ENCODE peak calls at places on chromosome 1, in six cellular contexts. W is SK-N-SH, N is GM12892, I is HepG2, G is H1, K is K562. E is an unnamed sample.

GRCh38 chr1:177119311-177119710 is 45.2 kb downstream of the ASTN1 start:
- DNase-seq in W (peak; percentile 43), N (no peak), I (no peak), G (no peak), K (no peak), E (no peak)

GRCh38 chr1:29383972-29384371 is 147.7 kb downstream of the PTPRU start:
- DNase-seq in W (no peak), N (no peak), I (no peak), G (no peak), K (no peak), E (no peak)

GRCh38 chr1:152018537-152018936 is 18.3 kb downstream of the S100A11 start:
- DNase-seq in W (no peak), N (no peak), I (no peak), G (peak; percentile 82), K (no peak), E (no peak)

GRCh38 chr1:200739499-200740290 is 1.0 kb downstream of the CAMSAP2 start:
- DNase-seq in W (no peak), N (no peak), I (peak; percentile 3), G (no peak), K (peak; percentile 63), E (no peak)

GRCh38 chr1:196891251-196891650 is 3.4 kb downstream of the CFHR4 start:
- DNase-seq in W (no peak), N (no peak), I (no peak), G (no peak), K (no peak), E (no peak)

GRCh38 chr1:93919780-93920179 is 10.6 kb upstream of the GCLM start:
- DNase-seq in W (no peak), N (no peak), I (no peak), G (no peak), K (no peak), E (no peak)

GRCh38 chr1:206013017-206013800 is 10.0 kb upstream of the RAB7B start:
- DNase-seq in W (no peak), N (no peak), I (no peak), G (no peak), K (no peak), E (no peak)

GRCh38 chr1:48560114-48560513 is 88.1 kb upstream of the SPATA6 start:
- DNase-seq in W (no peak), N (no peak), I (no peak), G (no peak), K (no peak), E (no peak)

GRCh38 chr1:110583505-110583904 is 22.7 kb downstream of the KCNA2 start:
- DNase-seq in W (no peak), N (no peak), I (no peak), G (no peak), K (no peak), E (no peak)

GRCh38 chr1:31904339-31905092 is 33.7 kb downstream of the PTP4A2 start:
- DNase-seq in W (no peak), N (no peak), I (peak; percentile 14), G (no peak), K (no peak), E (no peak)

DNA sequence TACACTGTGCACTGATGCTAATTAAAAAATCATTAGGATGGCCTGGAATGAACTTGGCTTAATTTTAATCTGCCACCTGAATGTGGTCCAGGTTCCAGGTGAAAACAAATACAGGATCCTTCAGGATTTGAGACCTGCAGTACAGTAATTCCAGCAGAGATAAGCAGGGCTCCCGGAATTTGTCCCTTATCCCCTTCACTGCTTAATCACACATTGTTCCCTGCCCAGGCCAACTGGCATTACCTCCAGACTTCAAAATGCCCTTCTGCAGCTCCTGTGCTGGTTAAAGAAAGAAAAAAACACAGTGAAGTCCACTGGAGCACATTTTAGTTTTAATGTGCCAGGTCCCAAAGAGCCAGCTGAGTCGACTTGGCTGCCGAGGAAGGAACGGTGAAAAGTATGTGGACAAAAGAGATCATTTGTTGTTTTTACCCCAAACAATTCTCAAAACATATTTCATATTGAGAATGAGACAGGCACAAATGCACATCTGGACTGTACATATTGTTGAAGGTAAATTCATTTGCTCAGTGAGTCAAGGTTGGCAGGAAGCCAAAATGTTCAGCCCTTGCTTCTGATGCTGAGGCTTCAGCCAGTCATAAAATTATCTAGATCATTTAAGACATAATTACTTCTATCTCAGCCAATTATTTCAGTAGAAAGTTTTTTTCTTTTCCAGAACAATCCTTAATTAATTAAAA is 28.4 kb downstream of the DEGS1 start:
- DNase-seq in W (peak; percentile 62), N (no peak), I (peak; percentile 57), G (no peak), K (no peak), E (no peak)
- TF ChIP-seq TAF1 in W (no peak), N (no peak), I (no peak), G (no peak), K (no peak), E (no peak)

GRCh38 chr1:220879509-220880366 is 495 bp downstream of the HLX start:
- DNase-seq in W (peak; percentile 90), N (peak; percentile 49), I (no peak), G (peak; percentile 71), K (peak; percentile 46), E (peak; percentile 46)

GRCh38 chr1:220880726-220881506 is 1.7 kb downstream of the HLX start:
- DNase-seq in W (peak; percentile 22), N (no peak), I (no peak), G (peak; percentile 67), K (no peak), E (no peak)

GRCh38 chr1:220884109-220884980 is 5.1 kb downstream of the HLX start:
- DNase-seq in W (no peak), N (no peak), I (no peak), G (peak; percentile 69), K (no peak), E (no peak)

GRCh38 chr1:220880367-220880680 is 1.1 kb downstream of the HLX start:
- DNase-seq in W (no peak), N (no peak), I (no peak), G (no peak), K (no peak), E (no peak)

DNA sequence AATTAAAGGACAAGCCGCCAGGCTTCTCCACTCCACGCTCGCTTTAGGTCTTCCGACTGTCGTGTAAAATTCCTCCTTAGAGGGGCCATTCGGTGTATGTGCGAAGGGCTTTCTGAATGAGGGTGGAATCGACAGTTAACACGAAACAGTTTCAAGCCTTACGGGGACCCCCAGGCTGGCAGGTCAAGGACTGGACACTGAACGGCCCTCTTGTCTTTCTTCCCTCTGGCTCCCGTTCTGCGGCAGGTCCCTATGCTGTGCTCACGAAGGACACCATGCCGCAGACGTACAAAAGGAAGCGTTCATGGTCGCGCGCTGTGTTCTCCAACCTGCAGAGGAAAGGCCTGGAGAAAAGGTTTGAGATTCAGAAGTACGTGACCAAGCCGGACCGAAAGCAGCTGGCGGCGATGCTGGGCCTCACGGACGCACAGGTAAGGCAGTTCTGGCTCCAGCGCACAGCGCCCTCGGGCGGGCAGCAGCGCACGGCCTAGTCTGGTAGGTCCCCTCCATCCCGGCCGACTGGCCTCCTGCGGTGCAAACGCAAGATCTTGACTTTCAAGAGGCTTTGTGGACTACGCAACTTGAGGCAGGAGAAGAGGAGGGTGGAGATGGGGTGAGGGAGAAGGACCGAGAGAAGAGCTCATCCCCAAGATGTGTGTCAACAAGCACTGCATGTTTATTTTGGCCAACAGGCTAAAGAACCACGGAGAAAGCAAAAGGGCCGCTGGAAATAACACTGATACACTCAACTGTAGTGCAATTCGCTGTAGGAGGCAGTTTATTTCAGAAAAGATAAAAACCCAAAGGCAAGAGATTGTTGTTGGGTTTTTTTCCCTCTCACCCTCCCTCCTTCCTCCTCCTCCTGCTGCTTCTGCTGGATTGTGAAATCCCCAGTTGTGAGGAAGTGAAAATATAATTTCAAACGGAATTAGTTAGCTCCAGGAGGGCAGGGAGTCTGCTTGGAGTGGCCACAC is 3.0 kb downstream of the HLX start:
- DNase-seq in W (peak; percentile 13), N (no peak), I (no peak), G (peak; percentile 89), K (no peak), E (no peak)
- TF ChIP-seq POLR2AphosphoS5 in W (no peak), N (no peak), I (no peak), G (no peak), K (no peak), E (no peak)

DNA sequence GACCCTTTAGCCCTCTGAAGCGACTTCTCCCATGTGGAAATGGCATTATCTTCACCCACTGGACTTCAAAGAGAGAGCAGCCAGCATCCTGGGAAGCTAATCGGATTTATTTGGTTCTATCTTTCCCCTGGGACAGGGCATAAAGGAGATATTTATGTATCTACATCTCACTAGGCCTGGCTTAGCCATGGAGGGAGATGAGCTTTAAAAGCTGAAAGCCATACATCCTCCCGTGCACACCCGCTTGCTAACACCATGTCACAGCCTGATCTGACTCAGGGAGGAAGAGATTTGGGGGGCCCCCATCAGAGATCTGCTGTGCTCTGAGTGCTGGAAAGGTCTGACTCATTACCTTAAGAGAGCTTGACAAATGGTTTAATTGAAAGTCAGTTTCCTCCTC is 155.9 kb downstream of the PLXNA2 start:
- DNase-seq in W (peak; percentile 29), N (no peak), I (no peak), G (no peak), K (no peak), E (no peak)
- TF ChIP-seq TAF1 in W (no peak), N (no peak), I (no peak), G (no peak), K (no peak), E (no peak)

GRCh38 chr1:15509586-15509985 is 14.4 kb downstream of the CASP9 start:
- DNase-seq in W (no peak), N (no peak), I (no peak), G (no peak), K (no peak), E (no peak)

GRCh38 chr1:15506831-15507230 is 17.2 kb downstream of the CASP9 start:
- DNase-seq in W (no peak), N (no peak), I (no peak), G (no peak), K (no peak), E (no peak)

GRCh38 chr1:15510611-15511405 is 13.2 kb downstream of the CASP9 start:
- DNase-seq in W (no peak), N (no peak), I (no peak), G (no peak), K (no peak), E (no peak)

GRCh38 chr1:15507278-15507677 is 16.7 kb downstream of the CASP9 start:
- DNase-seq in W (no peak), N (no peak), I (no peak), G (no peak), K (no peak), E (no peak)

GRCh38 chr1:15508700-15509487 is 15.1 kb downstream of the CASP9 start:
- DNase-seq in W (no peak), N (no peak), I (no peak), G (peak; percentile 62), K (no peak), E (no peak)
- TF ChIP-seq POLR2AphosphoS5 in W (no peak), N (no peak), I (no peak), G (peak; percentile 19), K (no peak), E (no peak)

E was measured in GM12891.